ENCODE peak calls at places on chromosomes 13 and 19, in five cellular contexts. E, F, J, M and N are unnamed samples.

GRCh38 chr13:104140557-104140956 is 1074.3 kb upstream of the SLC10A2 start:
- DNase-seq in E (no peak), F (no peak), J (no peak), M (no peak), N (peak)

GRCh38 chr13:23384111-23384510 is 49.4 kb downstream of the SACS start:
- DNase-seq in E (no peak), F (no peak), J (no peak), M (no peak), N (peak)

GRCh38 chr13:91045351-91046034 is 302.0 kb upstream of the MIR17HG start:
- DNase-seq in E (no peak), F (no peak), J (no peak), M (no peak), N (peak)

GRCh38 chr13:44719857-44720671 is 143.9 kb upstream of the TSC22D1 start:
- DNase-seq in E (no peak), F (no peak), J (peak), M (no peak), N (no peak)

GRCh38 chr19:8501547-8501946 is 893 bp downstream of the PRAM1 start:
- DNase-seq in E (no peak), F (no peak), J (no peak), M (no peak), N (no peak)

GRCh38 chr13:77034883-77035282 is 7.9 kb upstream of the FBXL3 start:
- DNase-seq in E (no peak), F (no peak), J (no peak), M (no peak), N (peak)

GRCh38 chr19:51548891-51549305 is 17.4 kb upstream of the SIGLEC6 start:
- DNase-seq in E (no peak), F (no peak), J (no peak), M (no peak), N (no peak)

GRCh38 chr13:24092108-24092507 is 68.4 kb upstream of the SPATA13 start:
- DNase-seq in E (no peak), F (no peak), J (no peak), M (no peak), N (no peak)

GRCh38 chr13:60018536-60018935 is 145.2 kb downstream of the DIAPH3 start:
- DNase-seq in E (no peak), F (no peak), J (no peak), M (no peak), N (no peak)

GRCh38 chr13:109344552-109345157 is 441.7 kb downstream of the IRS2 start:
- DNase-seq in E (no peak), F (no peak), J (no peak), M (no peak), N (peak)

DNA sequence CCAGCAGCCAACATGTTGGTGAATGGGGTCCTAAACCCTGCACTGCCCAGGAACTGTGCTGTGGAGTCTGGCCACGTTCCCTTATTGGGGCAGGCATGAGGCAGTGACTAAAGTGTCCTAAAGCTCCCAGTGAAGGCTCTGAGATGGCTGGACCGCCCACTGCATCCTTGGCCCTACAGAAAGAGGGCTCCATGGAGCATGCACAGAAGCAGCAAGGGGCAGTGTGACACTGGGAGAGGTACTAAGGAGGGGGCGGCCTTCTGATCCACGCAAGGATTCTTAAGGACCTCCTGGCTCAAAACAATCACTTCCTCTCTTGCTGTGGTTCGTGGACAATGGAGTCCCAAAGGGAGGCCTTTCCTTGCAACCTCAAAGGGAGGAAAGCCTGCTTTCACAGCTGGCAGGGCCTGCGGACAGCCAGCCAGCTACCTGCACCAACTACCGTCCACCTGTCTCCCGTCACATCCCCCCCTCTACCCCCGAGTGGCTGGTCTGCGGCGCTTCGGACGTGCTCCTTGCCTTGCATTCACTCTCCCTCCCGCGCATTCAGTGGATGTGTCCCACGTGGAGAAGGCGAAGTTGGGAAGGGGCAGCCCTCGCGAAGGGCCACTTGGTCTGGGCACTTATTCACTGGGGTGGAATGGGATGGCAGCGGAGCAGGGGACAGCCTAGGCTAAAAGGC is 63.9 kb upstream of the STARD13 start:
- DNase-seq in E (peak), F (peak), J (peak), M (no peak), N (no peak)
- TF ChIP-seq CTCF in E (no peak), F (no peak), J (peak), M (no peak), N (no peak)

GRCh38 chr13:106573279-106573831 is 5.4 kb upstream of the ARGLU1 start:
- DNase-seq in E (no peak), F (no peak), J (no peak), M (no peak), N (no peak)

GRCh38 chr13:106567421-106568224 is at the start of gene ARGLU1:
- DNase-seq in E (peak), F (peak), J (peak), M (peak), N (peak)

GRCh38 chr13:106569233-106570095 is 1.5 kb upstream of the ARGLU1 start:
- DNase-seq in E (no peak), F (no peak), J (no peak), M (no peak), N (peak)

GRCh38 chr13:106568225-106569003 is 477 bp upstream of the ARGLU1 start:
- DNase-seq in E (no peak), F (no peak), J (no peak), M (no peak), N (no peak)

DNA sequence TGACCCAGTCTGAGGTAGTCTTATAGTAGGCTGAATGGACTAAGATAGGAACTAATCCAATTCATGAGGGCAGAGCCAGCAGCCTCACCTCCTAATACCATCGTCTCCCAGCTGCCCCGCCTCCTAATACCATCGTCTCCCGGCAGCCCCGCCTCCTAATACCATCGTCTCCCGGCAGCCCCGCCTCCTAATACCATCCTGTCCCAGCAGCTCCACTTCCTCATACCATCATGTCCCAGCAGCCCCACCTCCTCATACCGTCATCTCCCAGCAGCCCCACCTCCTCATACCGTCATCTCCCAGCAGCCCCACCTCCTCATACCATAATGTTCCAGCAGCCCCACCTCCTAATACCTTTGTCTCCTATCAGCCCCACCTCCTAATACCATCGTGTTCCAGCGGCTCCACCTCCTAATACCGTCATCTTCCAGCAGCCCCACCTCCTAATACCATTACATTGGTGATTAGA is 2.5 kb upstream of the ARGLU1 start:
- DNase-seq in E (peak), F (peak), J (no peak), M (peak), N (peak)
- H3K4me3 ChIP-seq in E (peak), F (peak), J (no peak), M (no peak), N (no peak)

GRCh38 chr19:43315851-43316250 is 37.6 kb upstream of the CD177 start:
- DNase-seq in E (no peak), F (no peak), J (no peak), M (no peak), N (no peak)

GRCh38 chr19:43311706-43312105 is 41.8 kb upstream of the CD177 start:
- DNase-seq in E (no peak), F (no peak), J (no peak), M (no peak), N (no peak)

GRCh38 chr19:43316591-43317319 is 36.7 kb upstream of the CD177 start:
- DNase-seq in E (no peak), F (no peak), J (no peak), M (no peak), N (peak)

GRCh38 chr19:43311256-43311655 is 41.9 kb upstream of the PSG9 start:
- DNase-seq in E (no peak), F (no peak), J (no peak), M (no peak), N (no peak)

GRCh38 chr19:43313711-43314495 is 39.6 kb upstream of the CD177 start:
- DNase-seq in E (no peak), F (no peak), J (no peak), M (no peak), N (no peak)
- TF ChIP-seq CTCF in E (no peak), F (no peak), J (no peak), M (no peak), N (no peak)

DNA sequence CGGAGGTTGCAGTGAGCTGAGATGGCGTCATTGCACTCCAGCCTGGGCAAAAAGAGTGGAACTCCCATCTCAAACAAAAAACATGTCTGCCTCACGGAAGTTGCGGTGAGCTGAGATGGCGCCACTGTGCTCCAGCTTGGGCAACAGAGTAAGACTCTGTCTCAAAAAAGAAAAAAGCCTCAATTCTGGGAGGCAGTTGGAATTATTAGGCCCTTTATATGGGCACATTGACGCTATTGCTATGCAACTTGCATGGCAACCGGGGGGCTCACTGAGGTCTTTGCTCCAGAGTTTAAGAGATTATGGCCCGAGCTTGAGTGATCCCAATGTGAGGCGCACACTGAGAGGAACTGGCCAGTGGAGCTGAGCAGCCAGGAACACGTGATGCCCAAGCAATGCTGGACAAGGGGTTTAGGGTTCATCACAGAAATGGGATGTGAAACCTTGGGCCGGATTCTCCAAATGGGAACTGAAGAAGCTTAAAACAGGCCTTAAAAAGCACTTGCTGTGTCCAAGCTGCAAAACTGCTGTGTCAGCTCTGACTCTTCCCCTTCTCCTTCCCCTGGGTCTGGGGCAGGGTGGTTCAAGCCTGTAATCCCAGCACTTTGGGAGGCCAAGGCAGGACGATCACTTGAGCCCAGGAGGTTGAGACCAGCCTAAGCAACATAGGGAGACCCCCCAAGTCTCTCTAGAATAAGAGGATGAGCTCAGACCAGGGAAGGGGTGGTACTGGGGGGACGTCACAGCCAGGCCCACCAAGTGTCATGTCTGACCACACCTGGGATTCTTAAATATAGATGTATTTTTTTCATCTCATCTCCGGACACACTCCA is 2.5 kb downstream of the FTL start:
- DNase-seq in E (peak), F (no peak), J (no peak), M (peak), N (peak)
- H3K4me3 ChIP-seq in E (peak), F (peak), J (peak), M (peak), N (no peak)

GRCh38 chr19:4120933-4121612 is 2.8 kb downstream of the MAP2K2 start:
- DNase-seq in E (no peak), F (no peak), J (no peak), M (no peak), N (no peak)

GRCh38 chr19:4124638-4125037 is 716 bp upstream of the MAP2K2 start:
- DNase-seq in E (no peak), F (no peak), J (no peak), M (no peak), N (no peak)

GRCh38 chr19:4122480-4122879 is 1.4 kb downstream of the MAP2K2 start:
- DNase-seq in E (no peak), F (no peak), J (no peak), M (no peak), N (no peak)

GRCh38 chr19:4121815-4122214 is 2.1 kb downstream of the MAP2K2 start:
- DNase-seq in E (no peak), F (no peak), J (no peak), M (no peak), N (no peak)

DNA sequence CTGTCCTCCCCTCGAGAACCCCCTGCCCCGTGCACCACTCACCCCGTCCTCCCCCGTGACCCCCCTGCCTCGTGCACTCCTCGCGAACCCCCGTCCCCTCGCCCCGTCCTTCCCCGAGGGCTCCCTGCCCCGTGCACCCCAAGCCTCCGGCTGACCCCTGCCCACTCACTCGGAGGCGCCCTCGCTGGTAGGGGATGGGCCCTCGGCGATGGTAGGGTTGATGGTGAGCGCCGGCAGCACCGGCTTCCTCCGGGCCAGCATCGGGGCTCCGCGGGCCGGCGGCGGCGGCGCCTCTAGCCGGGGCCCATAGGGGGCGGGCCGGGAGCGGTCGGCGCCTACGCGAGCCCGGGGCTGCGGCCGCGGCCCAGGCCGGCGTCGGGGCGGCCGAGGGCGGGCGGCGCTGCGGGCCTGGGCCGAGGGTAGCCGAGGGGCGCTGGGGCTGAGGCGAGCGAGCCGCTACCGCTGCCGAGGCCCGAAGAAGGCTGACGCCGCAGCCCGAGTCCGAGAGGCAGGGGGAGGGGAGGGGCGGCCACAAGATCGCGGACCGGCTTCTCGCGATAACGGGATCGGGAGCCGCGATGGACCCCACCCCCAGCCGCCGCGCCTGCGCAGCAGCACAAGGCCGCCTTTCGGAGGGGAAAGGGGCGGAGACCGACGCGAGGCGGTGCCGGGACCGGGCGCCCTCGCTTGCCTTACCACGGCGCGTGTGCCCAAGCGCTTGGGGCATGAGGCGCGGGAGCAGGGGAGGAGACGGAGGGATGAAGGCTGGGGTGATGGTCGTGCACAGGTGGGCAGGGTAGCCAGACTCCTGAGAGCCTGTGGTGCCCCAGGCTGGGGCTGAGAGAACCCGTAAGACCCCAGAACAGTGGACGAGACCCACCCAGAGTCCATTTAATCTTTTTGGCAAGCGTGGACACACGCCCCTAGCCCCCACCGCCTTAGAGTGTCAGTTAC is at the start of gene MAP2K2:
- DNase-seq in E (peak), F (peak), J (peak), M (peak), N (peak)
- TF ChIP-seq CTCF in E (no peak), F (no peak), J (no peak), M (no peak), N (peak)